ENCODE peak calls at places on chromosomes 3 and 15, in four cellular contexts. W, U, N and Q are unnamed samples. For H3K36me3, the result is how much of the 10 kb centered on the place peaks cover.

GRCh38 chr3:185820973-185821758 is 3.7 kb downstream of the IGF2BP2 start:
- DNase-seq in N (no peak), U (no peak), W (no peak), Q (no peak)

GRCh38 chr3:101846709-101847108 is 2.6 kb upstream of the NFKBIZ start:
- DNase-seq in W (no peak), U (no peak), N (no peak), Q (no peak)

GRCh38 chr15:63466378-63467192 is 37.8 kb upstream of the USP3 start:
- DNase-seq in U (no peak), N (peak), W (no peak), Q (peak)

GRCh38 chr3:129343643-129344360 is 65.1 kb downstream of the HMCES start:
- DNase-seq in U (peak), N (peak), W (no peak), Q (peak)

GRCh38 chr3:27880969-27881892 is 159.1 kb upstream of the EOMES start:
- DNase-seq in U (no peak), W (peak), N (peak), Q (peak)

GRCh38 chr15:31078461-31078860 is 23.1 kb downstream of the TRPM1 start:
- DNase-seq in U (no peak), N (no peak), W (no peak), Q (no peak)

GRCh38 chr3:188061133-188061532 is 92.8 kb upstream of the LPP start:
- DNase-seq in W (no peak), N (peak), U (no peak), Q (peak)

GRCh38 chr15:85582719-85583089 is 202.3 kb downstream of the AKAP13 start:
- DNase-seq in N (peak), W (peak), U (no peak), Q (peak)

GRCh38 chr3:47428585-47429145 is 47.1 kb downstream of the SCAP start:
- DNase-seq in W (no peak), N (no peak), U (no peak), Q (no peak)

GRCh38 chr3:9794400-9794799 is 1.5 kb downstream of the ARPC4 start:
- DNase-seq in U (no peak), W (no peak), N (no peak), Q (no peak)
- H3K36me3 ChIP-seq in U (under half), W (under half), N (under half), Q (under half)

GRCh38 chr3:166114448-166114847 is 277.2 kb upstream of the BCHE start:
- DNase-seq in U (no peak), N (no peak), W (no peak), Q (no peak)

GRCh38 chr3:166111562-166111961 is 274.3 kb upstream of the BCHE start:
- DNase-seq in N (no peak), W (no peak), U (no peak), Q (no peak)

DNA sequence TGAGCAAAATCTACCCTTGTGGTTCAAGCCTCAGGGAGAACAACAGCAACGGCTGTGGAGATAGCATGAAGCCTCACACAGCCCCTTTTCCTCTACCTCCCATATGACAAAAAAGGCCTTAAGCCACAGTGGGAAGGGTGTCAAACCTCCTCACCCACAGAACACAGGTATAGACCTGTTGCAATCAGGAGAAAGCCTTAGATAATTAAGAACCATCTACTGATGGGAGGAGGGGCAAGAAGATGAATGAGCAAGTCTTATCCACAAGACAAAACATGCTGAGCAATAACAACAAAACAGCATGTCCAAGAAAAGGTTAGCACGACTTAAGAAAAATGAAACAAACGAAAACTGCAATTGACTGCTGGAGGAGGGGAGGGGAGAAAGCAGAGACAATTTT is 272.9 kb upstream of the BCHE start:
- DNase-seq in N (no peak), U (no peak), W (no peak), Q (no peak)
- H3K4me3 ChIP-seq in N (no peak), U (no peak), W (no peak), Q (no peak)

DNA sequence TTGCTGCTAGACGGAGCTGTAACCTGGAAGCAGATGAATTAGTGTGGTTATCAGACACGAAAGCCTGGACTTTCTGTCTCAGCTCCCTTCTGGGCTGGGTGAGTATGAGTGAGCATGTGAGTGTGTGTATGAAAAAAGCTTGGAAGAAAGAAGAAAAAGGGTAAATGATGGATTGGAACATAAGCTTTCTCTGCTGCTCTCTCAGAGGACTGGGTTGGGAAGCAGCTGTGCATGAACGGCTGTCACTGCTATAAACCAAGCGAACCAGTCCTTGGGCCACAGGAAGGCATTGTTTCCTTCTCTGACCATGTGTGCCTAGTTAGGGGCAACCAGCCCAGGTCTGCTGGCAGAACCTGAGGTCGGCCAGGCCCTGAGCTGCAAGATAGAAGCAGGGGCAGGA is 37.0 kb downstream of the UMPS start:
- DNase-seq in U (no peak), N (no peak), W (no peak), Q (no peak)
- H3K36me3 ChIP-seq in U (under half), N (under half), W (half or more), Q (under half)

GRCh38 chr3:106130384-106131084 is 261.7 kb upstream of the CBLB start:
- DNase-seq in U (no peak), W (no peak), N (no peak), Q (no peak)
- H3K4me3 ChIP-seq in U (no peak), W (no peak), N (no peak), Q (no peak)

GRCh38 chr3:11364181-11364580 is 92.0 kb downstream of the ATG7 start:
- DNase-seq in N (no peak), W (no peak), U (no peak), Q (no peak)

GRCh38 chr3:11362600-11362999 is 90.4 kb downstream of the ATG7 start:
- DNase-seq in N (no peak), W (no peak), U (no peak), Q (no peak)

GRCh38 chr3:11367116-11367781 is 95.1 kb downstream of the ATG7 start:
- DNase-seq in W (peak), U (no peak), N (peak), Q (peak)

GRCh38 chr3:11363732-11364131 is 91.5 kb downstream of the ATG7 start:
- DNase-seq in U (no peak), N (no peak), W (no peak), Q (no peak)
- H3K36me3 ChIP-seq in U (under half), N (under half), W (half or more), Q (under half)

GRCh38 chr3:30970183-30970582 is 75.7 kb upstream of the GADL1 start:
- DNase-seq in W (no peak), N (peak), U (no peak), Q (no peak)
- H3K4me3 ChIP-seq in W (no peak), N (no peak), U (no peak), Q (no peak)